ENCODE peak calls at places on chromosomes 6 and 20, in eight cellular contexts. Y is T-helper 1 cell, K is GM23248, N is progenitor cell of endocrine pancreas, P is H54, J is left cardiac atrium, M is neural progenitor cell, D is psoas muscle. T is an unnamed sample.

GRCh38 chr6:134741193-134741521 is 208.7 kb downstream of the ALDH8A1 start:
- DNase-seq in J (no peak), M (peak), Y (no peak), P (no peak), K (no peak), N (no peak), D (no peak), T (no peak)

GRCh38 chr6:81734500-81735140 is 17.9 kb downstream of the TENT5A start:
- DNase-seq in P (no peak), Y (no peak), K (no peak), D (no peak), J (no peak), N (no peak), M (no peak), T (no peak)

GRCh38 chr6:108247965-108248536 is 12.8 kb downstream of the SNX3 start:
- DNase-seq in J (no peak), N (no peak), D (no peak), M (no peak), Y (no peak), K (no peak), P (no peak), T (no peak)

GRCh38 chr6:14922706-14923105 is 323.2 kb upstream of the JARID2 start:
- DNase-seq in D (no peak), K (peak), M (no peak), N (no peak), P (no peak), Y (no peak), J (no peak), T (no peak)

GRCh38 chr6:151276112-151276745 is 36.5 kb downstream of the AKAP12 start:
- DNase-seq in P (no peak), Y (no peak), M (peak), K (peak), D (peak), J (peak), N (no peak), T (peak)

GRCh38 chr6:167907837-167908681 is 81.3 kb downstream of the AFDN start:
- DNase-seq in M (no peak), J (no peak), D (no peak), Y (no peak), P (no peak), K (peak), N (no peak), T (peak)

GRCh38 chr20:33275871-33276270 is 7.1 kb upstream of the BPIFB1 start:
- DNase-seq in Y (no peak), J (no peak), N (no peak), D (no peak), M (no peak), P (no peak), K (no peak), T (no peak)

GRCh38 chr6:28248916-28249315 is 3.2 kb downstream of the ZKSCAN4 start:
- DNase-seq in Y (no peak), D (no peak), J (no peak), K (no peak), P (no peak), M (no peak), N (no peak), T (no peak)

GRCh38 chr6:168699631-168700315 is 258.8 kb downstream of the SMOC2 start:
- DNase-seq in K (no peak), P (no peak), J (no peak), D (peak), M (no peak), N (no peak), Y (no peak), T (no peak)

GRCh38 chr20:34945315-34946077 is 10.1 kb downstream of the GSS start:
- DNase-seq in M (no peak), N (no peak), D (no peak), J (no peak), K (no peak), P (no peak), Y (no peak), T (no peak)

GRCh38 chr20:34876161-34877001 is at the start of gene ACSS2:
- DNase-seq in D (peak), N (peak), M (peak), Y (peak), J (peak), P (peak), K (peak), T (peak)

GRCh38 chr6:81031429-81031828 is 721.1 kb downstream of the TENT5A start:
- DNase-seq in N (no peak), K (peak), D (no peak), M (no peak), J (no peak), Y (no peak), P (no peak), T (peak)

GRCh38 chr6:82735790-82736189 is 329.9 kb downstream of the UBE3D start:
- DNase-seq in Y (no peak), N (no peak), D (no peak), J (no peak), P (no peak), M (no peak), K (no peak), T (no peak)

GRCh38 chr6:31495580-31495979 is 2.4 kb upstream of the MICB start:
- DNase-seq in N (no peak), Y (no peak), J (no peak), K (peak), M (no peak), P (no peak), D (no peak), T (peak)

GRCh38 chr6:91633374-91634184 is 1046.7 kb upstream of the MAP3K7 start:
- DNase-seq in M (peak), Y (no peak), P (no peak), D (no peak), K (no peak), J (no peak), N (no peak), T (no peak)

GRCh38 chr6:6131492-6132109 is 124.9 kb upstream of the NRN1 start:
- DNase-seq in K (peak), P (peak), N (no peak), Y (no peak), D (no peak), J (no peak), M (peak), T (peak)

GRCh38 chr6:12890171-12890790 is 173.7 kb downstream of the PHACTR1 start:
- DNase-seq in Y (no peak), K (no peak), P (no peak), M (no peak), J (no peak), D (no peak), N (no peak), T (no peak)

GRCh38 chr20:51578145-51578459 is 35.6 kb upstream of the NFATC2 start:
- DNase-seq in D (no peak), P (no peak), K (no peak), Y (no peak), J (no peak), N (no peak), M (no peak), T (no peak)

GRCh38 chr6:96468681-96469224 is 52.9 kb upstream of the UFL1 start:
- DNase-seq in N (no peak), D (no peak), Y (no peak), J (no peak), P (no peak), M (peak), K (peak), T (no peak)

GRCh38 chr20:17987988-17988387 is 19.2 kb downstream of the MGME1 start:
- DNase-seq in N (no peak), M (no peak), D (no peak), J (no peak), Y (no peak), K (no peak), P (no peak), T (no peak)

GRCh38 chr20:54107600-54108393 is 37.4 kb upstream of the BCAS1 start:
- DNase-seq in Y (no peak), D (no peak), K (no peak), N (no peak), M (no peak), P (no peak), J (no peak), T (no peak)

GRCh38 chr6:2037230-2037926 is 208.0 kb downstream of the GMDS start:
- DNase-seq in M (peak), D (no peak), P (no peak), N (no peak), J (no peak), K (peak), Y (no peak), T (no peak)

GRCh38 chr20:31570735-31571617 is 34.1 kb upstream of the ID1 start:
- DNase-seq in P (no peak), J (no peak), M (no peak), K (peak), N (no peak), Y (no peak), D (no peak), T (peak)

GRCh38 chr6:53530346-53530745 is 14.6 kb downstream of the GCLC start:
- DNase-seq in D (no peak), J (no peak), Y (no peak), K (peak), N (no peak), P (no peak), M (peak), T (no peak)

GRCh38 chr20:48455606-48456360 is 372.0 kb downstream of the PREX1 start:
- DNase-seq in N (no peak), J (no peak), K (no peak), P (no peak), M (peak), Y (no peak), D (no peak), T (no peak)

GRCh38 chr6:12570461-12571030 is 146.0 kb upstream of the PHACTR1 start:
- DNase-seq in J (no peak), N (no peak), K (peak), D (no peak), P (no peak), M (no peak), Y (no peak), T (peak)

GRCh38 chr6:129476248-129476564 is 233.8 kb downstream of the ARHGAP18 start:
- DNase-seq in Y (no peak), M (no peak), J (no peak), N (no peak), K (no peak), P (no peak), D (no peak), T (no peak)

GRCh38 chr6:29797966-29798365 is 29.7 kb upstream of the HLA-G start:
- DNase-seq in P (no peak), K (no peak), M (peak), Y (no peak), N (no peak), J (no peak), D (no peak), T (no peak)

GRCh38 chr6:157761331-157761921 is 61.6 kb upstream of the SNX9 start:
- DNase-seq in J (no peak), Y (peak), K (peak), P (no peak), M (no peak), N (no peak), D (no peak), T (peak)

GRCh38 chr20:41733151-41733550 is 115.0 kb upstream of the CHD6 start:
- DNase-seq in D (no peak), P (no peak), N (no peak), K (peak), M (no peak), Y (no peak), J (no peak), T (no peak)

GRCh38 chr6:113591896-113592827 is 265.0 kb upstream of the MARCKS start:
- DNase-seq in K (peak), N (no peak), Y (no peak), D (no peak), M (peak), J (no peak), P (no peak), T (no peak)

GRCh38 chr20:32792316-32792715 is 27.4 kb upstream of the MAPRE1 start:
- DNase-seq in N (no peak), M (peak), P (no peak), J (no peak), K (peak), Y (peak), D (peak), T (peak)

GRCh38 chr20:52295556-52295955 is 104.0 kb upstream of the ZFP64 start:
- DNase-seq in D (no peak), Y (no peak), K (peak), J (no peak), N (no peak), M (no peak), P (no peak), T (no peak)

GRCh38 chr6:1335367-1336037 is 23.6 kb downstream of the FOXQ1 start:
- DNase-seq in K (peak), D (peak), J (peak), N (no peak), P (no peak), Y (no peak), M (no peak), T (peak)

T was measured in LHCN-M2.